ENCODE peak calls at places on chromosome 12, in five cellular contexts. One of them, this sample, is unnamed.

GRCh38 chr12:123149828-123150272 is 1.0 kb downstream of the PITPNM2 start:
- DNase-seq in lower leg skin: no peak
- DNase-seq in PC-3: no peak
- DNase-seq in activated B cell treated with CpG ODN at 0.5 μM for 24 hours: no peak
- DNase-seq in adrenal gland: peak
- DNase-seq in this sample: no peak

GRCh38 chr12:42978718-42979117 is 389.2 kb upstream of the PRICKLE1 start:
- DNase-seq in lower leg skin: no peak
- DNase-seq in PC-3: no peak
- DNase-seq in activated B cell treated with CpG ODN at 0.5 μM for 24 hours: no peak
- DNase-seq in adrenal gland: no peak
- DNase-seq in this sample: no peak

GRCh38 chr12:11881835-11882234 is 188.9 kb upstream of the BCL2L14 start:
- DNase-seq in lower leg skin: no peak
- DNase-seq in PC-3: no peak
- DNase-seq in activated B cell treated with CpG ODN at 0.5 μM for 24 hours: no peak
- DNase-seq in adrenal gland: no peak
- DNase-seq in this sample: no peak

GRCh38 chr12:53052419-53053222 is 2.8 kb downstream of the TNS2 start:
- DNase-seq in lower leg skin: peak
- DNase-seq in PC-3: peak
- DNase-seq in activated B cell treated with CpG ODN at 0.5 μM for 24 hours: no peak
- DNase-seq in adrenal gland: peak
- DNase-seq in this sample: no peak

GRCh38 chr12:89339531-89339930 is 12.8 kb downstream of the DUSP6 start:
- DNase-seq in lower leg skin: no peak
- DNase-seq in PC-3: no peak
- DNase-seq in activated B cell treated with CpG ODN at 0.5 μM for 24 hours: no peak
- DNase-seq in adrenal gland: peak
- DNase-seq in this sample: no peak

GRCh38 chr12:1583421-1584078 is 10.8 kb downstream of the FBXL14 start:
- DNase-seq in lower leg skin: peak
- DNase-seq in PC-3: peak
- DNase-seq in activated B cell treated with CpG ODN at 0.5 μM for 24 hours: peak
- DNase-seq in adrenal gland: peak
- DNase-seq in this sample: no peak

GRCh38 chr12:5260591-5261086 is 171.3 kb upstream of the NTF3 start:
- DNase-seq in lower leg skin: no peak
- DNase-seq in PC-3: no peak
- DNase-seq in activated B cell treated with CpG ODN at 0.5 μM for 24 hours: no peak
- DNase-seq in adrenal gland: no peak
- DNase-seq in this sample: no peak

GRCh38 chr12:123109319-123109772 is 41.5 kb downstream of the PITPNM2 start:
- DNase-seq in lower leg skin: no peak
- DNase-seq in PC-3: no peak
- DNase-seq in activated B cell treated with CpG ODN at 0.5 μM for 24 hours: no peak
- DNase-seq in adrenal gland: peak
- DNase-seq in this sample: no peak

GRCh38 chr12:38384816-38385491 is 68.4 kb downstream of the ALG10B start:
- DNase-seq in lower leg skin: no peak
- DNase-seq in PC-3: peak
- DNase-seq in activated B cell treated with CpG ODN at 0.5 μM for 24 hours: no peak
- DNase-seq in adrenal gland: no peak
- DNase-seq in this sample: no peak

GRCh38 chr12:95390192-95390591 is 83.8 kb upstream of the METAP2 start:
- DNase-seq in lower leg skin: no peak
- DNase-seq in PC-3: no peak
- DNase-seq in activated B cell treated with CpG ODN at 0.5 μM for 24 hours: no peak
- DNase-seq in adrenal gland: no peak
- DNase-seq in this sample: no peak

GRCh38 chr12:75322464-75322863 is 7.7 kb downstream of the CAPS2 start:
- DNase-seq in lower leg skin: no peak
- DNase-seq in PC-3: no peak
- DNase-seq in activated B cell treated with CpG ODN at 0.5 μM for 24 hours: no peak
- DNase-seq in adrenal gland: no peak
- DNase-seq in this sample: no peak

GRCh38 chr12:111304642-111305071 is 64.2 kb downstream of the PHETA1 start:
- DNase-seq in lower leg skin: no peak
- DNase-seq in PC-3: peak
- DNase-seq in activated B cell treated with CpG ODN at 0.5 μM for 24 hours: no peak
- DNase-seq in adrenal gland: no peak
- DNase-seq in this sample: no peak

GRCh38 chr12:123983822-123984485 is 10.9 kb downstream of the ZNF664 start:
- DNase-seq in lower leg skin: no peak
- DNase-seq in PC-3: peak
- DNase-seq in activated B cell treated with CpG ODN at 0.5 μM for 24 hours: no peak
- DNase-seq in adrenal gland: peak
- DNase-seq in this sample: no peak

GRCh38 chr12:65881965-65882413 is 57.7 kb downstream of the HMGA2 start:
- DNase-seq in lower leg skin: peak
- DNase-seq in PC-3: no peak
- DNase-seq in activated B cell treated with CpG ODN at 0.5 μM for 24 hours: no peak
- DNase-seq in adrenal gland: peak
- DNase-seq in this sample: no peak

GRCh38 chr12:65522956-65523857 is 244.7 kb downstream of the MSRB3 start:
- DNase-seq in lower leg skin: no peak
- DNase-seq in PC-3: peak
- DNase-seq in activated B cell treated with CpG ODN at 0.5 μM for 24 hours: no peak
- DNase-seq in adrenal gland: no peak
- DNase-seq in this sample: no peak

GRCh38 chr12:120225200-120225558 is 24.3 kb upstream of the RPLP0 start:
- DNase-seq in lower leg skin: no peak
- DNase-seq in PC-3: no peak
- DNase-seq in activated B cell treated with CpG ODN at 0.5 μM for 24 hours: no peak
- DNase-seq in adrenal gland: no peak
- DNase-seq in this sample: no peak

GRCh38 chr12:120224304-120225199 is 23.6 kb upstream of the RPLP0 start:
- DNase-seq in lower leg skin: no peak
- DNase-seq in PC-3: no peak
- DNase-seq in activated B cell treated with CpG ODN at 0.5 μM for 24 hours: no peak
- DNase-seq in adrenal gland: peak
- DNase-seq in this sample: no peak

GRCh38 chr12:120227233-120228040 is 26.5 kb upstream of the RPLP0 start:
- DNase-seq in lower leg skin: no peak
- DNase-seq in PC-3: no peak
- DNase-seq in activated B cell treated with CpG ODN at 0.5 μM for 24 hours: no peak
- DNase-seq in adrenal gland: no peak
- DNase-seq in this sample: no peak

GRCh38 chr12:120228041-120228290 is 27.1 kb upstream of the RPLP0 start:
- DNase-seq in lower leg skin: no peak
- DNase-seq in PC-3: no peak
- DNase-seq in activated B cell treated with CpG ODN at 0.5 μM for 24 hours: no peak
- DNase-seq in adrenal gland: no peak
- DNase-seq in this sample: no peak

DNA sequence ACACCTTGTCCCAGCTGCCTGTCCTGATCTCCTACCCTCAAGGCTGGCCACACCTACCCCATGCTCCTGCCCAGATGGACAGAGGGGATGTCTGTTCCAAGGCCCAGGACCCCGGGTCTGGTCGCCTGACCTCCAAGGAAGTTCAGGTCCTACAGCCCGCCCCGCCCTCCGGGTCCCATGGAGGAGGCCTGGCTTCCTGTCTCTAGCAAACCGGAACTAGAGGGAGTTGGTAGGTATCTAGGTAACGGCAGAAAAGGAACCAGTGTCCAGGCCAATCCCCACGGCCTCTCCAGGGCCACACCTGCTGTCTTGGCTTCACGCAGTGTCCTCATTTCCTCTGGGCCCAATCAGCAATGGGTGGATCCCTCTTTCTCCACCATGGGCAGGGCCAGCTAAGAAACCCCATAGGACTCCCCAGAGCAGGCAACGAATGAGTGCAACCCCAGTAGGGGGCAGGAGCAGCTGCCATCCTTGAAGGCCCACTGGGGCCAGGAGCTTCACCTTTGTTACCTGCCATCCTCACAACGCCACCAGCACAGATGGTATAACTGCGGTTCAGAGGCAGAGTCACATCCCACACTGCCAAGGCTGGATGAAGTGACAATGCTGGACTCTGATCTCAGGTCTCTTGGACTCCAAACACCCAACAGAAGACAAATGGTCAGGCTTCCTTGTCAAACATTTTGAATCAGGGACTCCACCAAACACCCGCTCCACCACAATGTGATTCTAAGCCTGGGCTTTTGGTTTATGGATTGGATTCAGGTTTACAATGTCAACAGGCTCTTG is 25.1 kb upstream of the RPLP0 start:
- DNase-seq in lower leg skin: no peak
- DNase-seq in PC-3: no peak
- DNase-seq in activated B cell treated with CpG ODN at 0.5 μM for 24 hours: no peak
- DNase-seq in adrenal gland: no peak
- DNase-seq in this sample: no peak
- TF ChIP-seq CTCF in lower leg skin: no peak
- TF ChIP-seq CTCF in PC-3: peak
- TF ChIP-seq CTCF in activated B cell treated with CpG ODN at 0.5 μM for 24 hours: no peak
- TF ChIP-seq CTCF in adrenal gland: no peak
- TF ChIP-seq CTCF in this sample: no peak

DNA sequence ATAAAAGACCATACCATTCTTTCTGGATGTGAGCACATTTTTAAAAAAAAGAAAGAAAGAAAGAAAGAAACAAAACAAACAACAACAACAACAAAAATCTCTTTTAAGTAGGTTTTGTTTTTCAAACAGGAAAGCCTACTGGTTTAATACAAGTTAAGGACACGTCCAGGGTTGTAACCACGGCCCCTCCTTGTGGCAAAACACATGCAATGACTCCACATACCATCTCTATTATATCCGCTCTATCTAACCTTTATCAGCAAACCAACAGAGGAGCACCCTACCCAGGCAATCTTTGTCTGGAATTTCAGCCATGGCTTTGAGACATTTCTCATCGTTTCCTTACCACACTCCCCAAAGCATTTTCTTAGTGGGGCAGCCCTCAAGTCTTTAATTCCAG is 360.5 kb upstream of the TMPO start:
- DNase-seq in lower leg skin: no peak
- DNase-seq in PC-3: peak
- DNase-seq in activated B cell treated with CpG ODN at 0.5 μM for 24 hours: no peak
- DNase-seq in adrenal gland: peak
- DNase-seq in this sample: no peak
- TF ChIP-seq CTCF in lower leg skin: no peak
- TF ChIP-seq CTCF in PC-3: peak
- TF ChIP-seq CTCF in activated B cell treated with CpG ODN at 0.5 μM for 24 hours: no peak
- TF ChIP-seq CTCF in adrenal gland: peak
- TF ChIP-seq CTCF in this sample: peak

GRCh38 chr12:52050116-52050770 is 999 bp upstream of the NR4A1 start:
- DNase-seq in lower leg skin: no peak
- DNase-seq in PC-3: no peak
- DNase-seq in activated B cell treated with CpG ODN at 0.5 μM for 24 hours: no peak
- DNase-seq in adrenal gland: peak
- DNase-seq in this sample: no peak

GRCh38 chr12:52049286-52049685 is 2.0 kb upstream of the NR4A1 start:
- DNase-seq in lower leg skin: no peak
- DNase-seq in PC-3: no peak
- DNase-seq in activated B cell treated with CpG ODN at 0.5 μM for 24 hours: no peak
- DNase-seq in adrenal gland: no peak
- DNase-seq in this sample: no peak

GRCh38 chr12:52052471-52053186 is 1.4 kb downstream of the NR4A1 start:
- DNase-seq in lower leg skin: no peak
- DNase-seq in PC-3: peak
- DNase-seq in activated B cell treated with CpG ODN at 0.5 μM for 24 hours: no peak
- DNase-seq in adrenal gland: peak
- DNase-seq in this sample: no peak

GRCh38 chr12:52049688-52050087 is 1.6 kb upstream of the NR4A1 start:
- DNase-seq in lower leg skin: no peak
- DNase-seq in PC-3: no peak
- DNase-seq in activated B cell treated with CpG ODN at 0.5 μM for 24 hours: no peak
- DNase-seq in adrenal gland: no peak
- DNase-seq in this sample: no peak

DNA sequence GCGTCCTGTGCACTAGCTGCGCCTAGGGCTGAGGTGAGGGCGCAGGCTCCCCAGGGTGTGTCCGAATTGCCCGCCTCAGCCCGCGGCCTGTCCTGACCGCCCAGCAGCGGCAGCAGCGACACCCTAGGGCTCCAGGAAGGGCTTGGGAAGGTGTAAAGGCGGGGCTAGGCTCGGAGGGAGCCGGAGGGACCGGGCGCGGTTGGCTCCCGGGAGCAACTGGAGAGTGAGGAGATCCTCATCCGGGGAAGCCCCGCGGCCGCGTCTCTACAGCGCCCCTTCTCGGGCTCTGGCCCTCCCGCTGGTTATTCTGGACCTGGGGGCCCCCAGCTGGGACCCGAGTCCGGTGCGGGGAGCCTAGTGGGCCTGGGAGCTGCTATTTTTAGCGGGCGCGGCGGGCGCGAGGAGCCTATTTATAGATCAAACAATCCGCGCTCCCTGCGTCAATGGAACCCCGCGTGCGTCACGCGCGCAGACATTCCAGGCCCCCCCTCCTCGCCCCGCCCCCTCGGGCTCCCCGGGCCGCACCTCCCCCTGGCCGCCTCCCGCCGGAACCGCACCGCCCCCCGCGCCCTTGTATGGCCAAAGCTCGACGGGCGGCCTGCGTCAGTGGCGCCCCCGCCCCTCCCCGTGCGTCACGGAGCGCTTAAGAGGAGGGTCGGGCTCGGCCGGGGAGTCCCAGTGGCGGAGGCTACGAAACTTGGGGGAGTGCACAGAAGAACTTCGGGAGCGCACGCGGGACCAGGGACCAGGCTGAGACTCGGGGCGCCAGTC is at the start of gene NR4A1:
- DNase-seq in lower leg skin: peak
- DNase-seq in PC-3: peak
- DNase-seq in activated B cell treated with CpG ODN at 0.5 μM for 24 hours: peak
- DNase-seq in adrenal gland: peak
- DNase-seq in this sample: peak
- TF ChIP-seq CTCF in lower leg skin: no peak
- TF ChIP-seq CTCF in PC-3: peak
- TF ChIP-seq CTCF in activated B cell treated with CpG ODN at 0.5 μM for 24 hours: no peak
- TF ChIP-seq CTCF in adrenal gland: peak
- TF ChIP-seq CTCF in this sample: no peak

GRCh38 chr12:100388382-100388781 is 31.5 kb downstream of the SLC17A8 start:
- DNase-seq in lower leg skin: no peak
- DNase-seq in PC-3: no peak
- DNase-seq in activated B cell treated with CpG ODN at 0.5 μM for 24 hours: no peak
- DNase-seq in adrenal gland: no peak
- DNase-seq in this sample: no peak

GRCh38 chr12:100393202-100393601 is 36.3 kb downstream of the SLC17A8 start:
- DNase-seq in lower leg skin: no peak
- DNase-seq in PC-3: no peak
- DNase-seq in activated B cell treated with CpG ODN at 0.5 μM for 24 hours: no peak
- DNase-seq in adrenal gland: no peak
- DNase-seq in this sample: no peak

GRCh38 chr12:100395811-100396210 is 38.9 kb downstream of the SLC17A8 start:
- DNase-seq in lower leg skin: no peak
- DNase-seq in PC-3: no peak
- DNase-seq in activated B cell treated with CpG ODN at 0.5 μM for 24 hours: no peak
- DNase-seq in adrenal gland: no peak
- DNase-seq in this sample: no peak

DNA sequence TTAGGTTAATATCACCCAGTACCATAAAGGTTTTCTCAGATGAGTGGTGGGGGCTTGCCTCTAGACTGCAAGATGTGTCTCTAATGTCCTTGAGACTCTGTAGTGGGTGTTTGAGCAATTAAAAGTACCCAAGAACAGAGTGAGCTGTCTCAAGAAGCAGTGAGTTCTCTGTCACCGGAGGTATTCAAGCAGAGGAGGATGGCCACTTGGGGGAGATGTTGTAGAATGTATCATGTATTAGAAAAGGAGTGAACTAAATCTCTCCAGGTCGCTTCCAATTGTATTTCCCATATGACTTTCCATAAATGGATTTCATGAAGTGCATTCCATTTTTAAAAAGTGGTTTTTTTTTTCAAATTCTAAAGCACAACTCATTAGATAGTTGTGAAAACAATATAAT is 35.0 kb downstream of the SLC17A8 start:
- DNase-seq in lower leg skin: no peak
- DNase-seq in PC-3: peak
- DNase-seq in activated B cell treated with CpG ODN at 0.5 μM for 24 hours: no peak
- DNase-seq in adrenal gland: peak
- DNase-seq in this sample: no peak
- TF ChIP-seq CTCF in lower leg skin: no peak
- TF ChIP-seq CTCF in PC-3: peak
- TF ChIP-seq CTCF in activated B cell treated with CpG ODN at 0.5 μM for 24 hours: no peak
- TF ChIP-seq CTCF in adrenal gland: peak
- TF ChIP-seq CTCF in this sample: no peak